ENCODE peak calls at places on chromosomes 7 and 10, in four cellular contexts. H is adrenal gland; Y is colonic mucosa; K is CD4-positive, alpha-beta T cell. S is an unnamed sample.

GRCh38 chr7:16695621-16696237 is 49.7 kb downstream of the BZW2 start:
- DNase-seq in Y (peak), H (peak), K (no peak), S (no peak)

GRCh38 chr7:86900886-86901285 is 158.6 kb downstream of the ELAPOR2 start:
- DNase-seq in H (no peak), K (no peak), Y (no peak), S (no peak)

GRCh38 chr7:33534830-33535229 is 370.5 kb upstream of the BMPER start:
- DNase-seq in H (no peak), K (no peak), Y (no peak), S (no peak)

GRCh38 chr10:7634142-7634894 is 32.4 kb downstream of the ITIH5 start:
- DNase-seq in Y (no peak), H (no peak), K (no peak), S (no peak)

GRCh38 chr7:88927-89921 is 103.1 kb upstream of the FAM20C start:
- DNase-seq in H (peak), Y (no peak), K (no peak), S (no peak)

GRCh38 chr10:129942936-129943724 is 20.9 kb downstream of the EBF3 start:
- DNase-seq in K (no peak), H (no peak), Y (no peak), S (no peak)

GRCh38 chr10:14450041-14450491 is 119.3 kb upstream of the FRMD4A start:
- DNase-seq in Y (no peak), K (no peak), H (peak), S (no peak)

GRCh38 chr10:33392706-33393105 is 58.2 kb upstream of the NRP1 start:
- DNase-seq in H (no peak), Y (no peak), K (no peak), S (no peak)

GRCh38 chr10:70494966-70495365 is 16.4 kb downstream of the PALD1 start:
- DNase-seq in K (no peak), H (peak), Y (no peak), S (no peak)

GRCh38 chr10:22693371-22693784 is 21.0 kb downstream of the PIP4K2A start:
- DNase-seq in H (no peak), K (no peak), Y (no peak), S (no peak)

GRCh38 chr7:7699970-7700369 is 18.4 kb downstream of the RPA3 start:
- DNase-seq in H (no peak), K (no peak), Y (no peak), S (no peak)

GRCh38 chr7:40535678-40536077 is 400.9 kb downstream of the SUGCT start:
- DNase-seq in K (no peak), H (no peak), Y (no peak), S (no peak)

GRCh38 chr7:32179567-32179966 is 109.4 kb upstream of the PDE1C start:
- DNase-seq in Y (no peak), H (no peak), K (no peak), S (no peak)

GRCh38 chr7:70660154-70660818 is 471.7 kb upstream of the GALNT17 start:
- DNase-seq in K (peak), Y (no peak), H (no peak), S (no peak)

GRCh38 chr7:99740573-99741437 is 5.8 kb upstream of the CYP3A7 start:
- DNase-seq in K (no peak), H (no peak), Y (no peak), S (no peak)

GRCh38 chr10:101781655-101781983 is 1.6 kb downstream of the NPM3 start:
- DNase-seq in H (no peak), K (no peak), Y (no peak), S (no peak)

GRCh38 chr10:32713560-32713959 is 244.5 kb downstream of the ITGB1 start:
- DNase-seq in K (no peak), Y (no peak), H (no peak), S (no peak)

GRCh38 chr10:81472927-81473470 is 402.0 kb upstream of the NRG3 start:
- DNase-seq in H (no peak), K (no peak), Y (no peak), S (no peak)

GRCh38 chr10:117162093-117163021 is 24.3 kb upstream of the VAX1 start:
- DNase-seq in K (no peak), H (no peak), Y (no peak), S (no peak)

GRCh38 chr7:122743211-122743610 is 40.5 kb upstream of the RNF148 start:
- DNase-seq in Y (no peak), K (no peak), H (no peak), S (no peak)

GRCh38 chr10:129465796-129466702 is 992 bp upstream of the MGMT start:
- DNase-seq in H (no peak), K (no peak), Y (no peak), S (no peak)

GRCh38 chr10:84407390-84408049 is 79.1 kb downstream of the CCSER2 start:
- DNase-seq in H (no peak), K (no peak), Y (no peak), S (no peak)

GRCh38 chr7:6221340-6222319 is 50.8 kb downstream of the CYTH3 start:
- DNase-seq in H (no peak), K (peak), Y (no peak), S (no peak)

GRCh38 chr7:118233799-118234198 is 9.3 kb downstream of the ANKRD7 start:
- DNase-seq in Y (no peak), K (no peak), H (no peak), S (no peak)

GRCh38 chr7:100890640-100891521 is 1.4 kb upstream of the UFSP1 start:
- DNase-seq in K (no peak), H (peak), Y (no peak), S (no peak)
- H3K27ac ChIP-seq in K (no peak), H (peak), Y (peak), S (no peak)

DNA sequence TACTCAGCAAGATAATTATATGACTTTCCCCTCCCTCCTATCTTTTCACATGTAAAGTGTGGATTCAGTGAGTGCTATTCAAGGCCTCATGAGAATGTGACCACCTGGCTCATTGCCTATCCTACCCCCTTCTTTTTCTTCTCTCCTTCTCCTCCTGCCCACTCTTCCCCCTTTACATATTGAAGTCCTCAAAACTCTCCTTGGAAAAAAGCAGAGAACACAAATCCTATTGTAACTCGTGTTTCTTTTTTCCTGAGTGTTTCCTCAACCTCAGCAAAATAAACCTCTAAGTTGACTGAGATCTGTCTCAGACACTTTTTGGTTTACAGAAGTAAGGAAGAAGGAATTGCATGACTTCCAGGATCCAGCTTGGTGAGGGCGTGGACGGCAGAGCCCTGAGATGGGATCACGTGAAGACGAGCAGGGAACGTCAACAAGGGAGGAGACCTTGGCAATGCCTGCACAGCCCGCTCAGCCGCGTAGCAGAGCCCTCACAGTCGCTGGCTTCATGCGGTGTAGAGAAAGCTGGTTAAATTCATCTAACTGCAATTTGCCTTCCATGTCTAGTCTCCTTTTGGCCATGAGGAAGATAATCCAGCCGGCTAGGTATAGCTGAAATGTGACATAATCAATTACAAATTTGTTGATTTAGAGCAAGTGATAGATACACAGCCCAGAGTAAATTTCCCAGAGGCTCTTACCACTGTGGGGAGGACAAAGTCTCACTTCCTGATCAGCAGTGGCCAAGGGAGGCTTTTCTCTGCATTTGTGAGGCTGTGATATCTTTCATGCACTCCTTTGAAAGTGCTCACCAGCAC is 75.7 kb downstream of the LYZL2 start:
- DNase-seq in K (no peak), H (peak), Y (peak), S (no peak)
- H3K27ac ChIP-seq in K (no peak), H (peak), Y (peak), S (peak)

DNA sequence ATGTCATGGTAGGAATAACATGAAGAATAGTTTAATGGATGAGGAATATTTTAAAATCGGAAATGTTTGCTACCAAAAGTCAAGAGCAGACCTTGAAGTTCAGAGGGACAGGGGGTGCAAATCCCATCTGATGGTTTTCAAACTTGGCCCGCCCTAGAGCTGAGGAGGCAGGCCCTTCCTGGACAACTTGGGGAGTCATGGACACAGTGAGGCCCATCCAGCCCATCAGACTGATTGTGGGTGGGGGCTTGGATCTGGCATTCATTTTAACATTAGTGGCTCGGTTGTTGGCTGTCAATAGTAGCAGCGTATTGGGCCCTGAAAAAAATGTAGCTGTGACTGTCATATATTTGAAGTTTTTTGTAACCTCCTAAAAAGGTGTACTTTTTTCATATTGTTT is 2.0 kb downstream of the C10orf90 start:
- DNase-seq in Y (no peak), H (no peak), K (no peak), S (no peak)
- H3K27ac ChIP-seq in Y (no peak), H (no peak), K (no peak), S (peak)

GRCh38 chr7:143383642-143383957 is 2.5 kb downstream of the ZYX start:
- DNase-seq in H (no peak), K (no peak), Y (no peak), S (no peak)

GRCh38 chr7:143382791-143383641 is 1.9 kb downstream of the ZYX start:
- DNase-seq in H (no peak), K (no peak), Y (no peak), S (no peak)

GRCh38 chr7:143381427-143382125 is 431 bp downstream of the ZYX start:
- DNase-seq in Y (peak), H (peak), K (no peak), S (no peak)

GRCh38 chr7:143380646-143381426 is at the start of gene ZYX:
- DNase-seq in K (peak), H (peak), Y (peak), S (peak)

GRCh38 chr7:143382126-143382790 is 1.1 kb downstream of the ZYX start:
- DNase-seq in Y (no peak), H (no peak), K (no peak), S (no peak)
- H3K27ac ChIP-seq in Y (peak), H (peak), K (peak), S (peak)

S was measured in caudate nucleus.